ENCODE peak calls at places on chromosomes 2 and 18, in nine cellular contexts. M is stomach; Q is adrenal gland; B is IMR-90; G is fibroblast of lung; A is HCT116; E is GM23248; S is transverse colon; C is CD8-positive, alpha-beta T cell. W is an unnamed sample. For H3K27me3, the result is how much of the 10 kb centered on the place peaks cover.

GRCh38 chr2:37809525-37809924 is 115.6 kb upstream of the RMDN2 start:
- DNase-seq in M (peak), Q (peak), B (peak), G (peak), A (peak), E (peak), S (peak), C (no peak), W (no peak)

GRCh38 chr18:77550625-77551024 is 301.0 kb downstream of the GALR1 start:
- DNase-seq in M (no peak), Q (no peak), B (no peak), G (no peak), A (no peak), E (no peak), S (no peak), C (no peak), W (no peak)

GRCh38 chr2:160783481-160783880 is 289.9 kb upstream of the RBMS1 start:
- DNase-seq in M (no peak), Q (no peak), B (peak), G (peak), A (no peak), E (peak), S (no peak), C (no peak), W (no peak)

GRCh38 chr2:199160677-199161465 is 296.9 kb downstream of the SATB2 start:
- DNase-seq in M (no peak), Q (peak), B (peak), G (peak), A (no peak), E (peak), S (no peak), C (no peak), W (no peak)

GRCh38 chr2:99727199-99727598 is 237.4 kb upstream of the REV1 start:
- DNase-seq in M (no peak), Q (no peak), B (peak), G (peak), A (no peak), E (no peak), S (no peak), C (no peak), W (no peak)

GRCh38 chr2:48250943-48251342 is 279.0 kb upstream of the STON1 start:
- DNase-seq in M (no peak), Q (peak), B (peak), G (peak), A (no peak), E (peak), S (no peak), C (no peak), W (no peak)

GRCh38 chr2:64405476-64406406 is 48.2 kb upstream of the LGALSL start:
- DNase-seq in M (no peak), Q (peak), B (peak), G (peak), A (no peak), E (peak), S (peak), C (no peak), W (no peak)

GRCh38 chr2:43326116-43326825 is 99.9 kb upstream of the ZFP36L2 start:
- DNase-seq in M (no peak), Q (no peak), B (no peak), G (no peak), A (no peak), E (no peak), S (no peak), C (no peak), W (no peak)

DNA sequence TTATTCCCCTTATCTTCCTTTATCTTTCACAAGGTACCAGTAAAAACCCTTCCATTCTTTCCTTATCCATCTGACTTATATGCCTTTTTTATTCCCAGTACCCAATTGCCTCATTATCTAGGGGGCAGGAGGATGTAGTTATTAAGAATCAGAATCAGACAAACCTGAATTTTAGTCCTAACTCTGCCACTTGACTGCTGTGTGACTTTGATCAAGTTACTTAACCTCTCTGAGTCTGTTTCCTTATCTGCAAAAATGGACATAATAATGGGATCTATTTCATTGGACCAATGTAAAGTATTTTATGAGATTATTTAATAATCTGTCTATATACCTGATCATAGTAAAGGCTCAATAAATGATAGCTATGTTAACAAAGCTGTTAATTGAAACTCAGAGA is 59.6 kb upstream of the SIX3 start:
- DNase-seq in M (no peak), Q (no peak), B (no peak), G (no peak), A (no peak), E (no peak), S (no peak), C (no peak), W (no peak)
- H3K27me3 ChIP-seq in M (half or more), Q (under half), B (under half), G (under half), A (under half), E (half or more), S (under half), C (under half), W (under half)

GRCh38 chr2:206433201-206433600 is 10.1 kb upstream of the ADAM23 start:
- DNase-seq in M (no peak), Q (no peak), B (no peak), G (no peak), A (no peak), E (no peak), S (no peak), C (no peak), W (no peak)

GRCh38 chr2:206431439-206431838 is 11.9 kb upstream of the ADAM23 start:
- DNase-seq in M (no peak), Q (no peak), B (no peak), G (no peak), A (no peak), E (no peak), S (no peak), C (no peak), W (no peak)

GRCh38 chr2:206435738-206436137 is 7.6 kb upstream of the ADAM23 start:
- DNase-seq in M (no peak), Q (peak), B (no peak), G (peak), A (no peak), E (peak), S (no peak), C (no peak), W (no peak)

GRCh38 chr2:206432432-206433082 is 10.8 kb upstream of the ADAM23 start:
- DNase-seq in M (no peak), Q (no peak), B (no peak), G (no peak), A (no peak), E (no peak), S (no peak), C (no peak), W (no peak)

GRCh38 chr2:206433686-206434085 is 9.6 kb upstream of the ADAM23 start:
- DNase-seq in M (no peak), Q (no peak), B (no peak), G (no peak), A (no peak), E (no peak), S (no peak), C (no peak), W (no peak)
- H3K27me3 ChIP-seq in M (under half), Q (under half), B (under half), G (under half), A (under half), E (under half), S (under half), C (under half), W (under half)

DNA sequence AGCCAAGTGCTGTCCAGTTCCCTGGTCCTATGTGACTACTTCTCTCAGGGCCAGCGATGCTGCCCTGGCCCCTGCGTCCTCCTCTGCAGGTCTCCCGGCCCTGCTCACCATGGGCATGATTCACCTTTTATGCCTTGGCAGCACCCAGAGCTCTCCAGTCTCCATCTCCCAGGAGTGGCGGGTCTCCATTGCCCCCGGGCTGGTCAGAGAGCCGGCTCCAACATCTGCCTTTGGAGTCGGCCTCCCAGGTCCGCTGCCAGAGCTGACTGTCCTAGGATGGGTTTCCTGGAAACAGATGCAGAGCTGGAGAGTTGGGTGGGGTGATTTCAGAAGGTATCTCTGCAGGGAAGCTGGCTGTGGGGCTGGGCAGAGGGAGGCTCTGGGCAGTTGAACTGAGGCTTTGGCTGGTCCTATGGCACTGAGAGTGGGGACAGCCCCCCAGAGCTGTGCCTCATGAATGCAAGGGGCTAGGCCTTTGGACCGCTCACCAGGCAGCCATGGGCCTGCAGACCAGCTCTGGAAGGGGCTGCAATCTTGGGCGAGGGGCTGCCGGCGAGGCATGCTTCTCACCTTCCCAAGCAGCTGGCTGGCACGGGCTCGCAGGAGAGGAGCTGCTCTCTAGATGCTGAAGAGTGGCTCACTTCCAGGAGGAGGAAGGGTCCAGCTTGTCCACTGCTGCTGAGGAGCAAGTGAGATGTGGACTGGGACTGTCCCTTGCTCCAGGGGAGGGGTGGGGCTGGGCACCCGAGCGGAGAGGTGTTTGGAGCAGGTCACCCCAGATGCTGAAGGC is 59.8 kb upstream of the HS6ST1 start:
- DNase-seq in M (peak), Q (no peak), B (no peak), G (no peak), A (no peak), E (no peak), S (peak), C (no peak), W (no peak)
- H3K27me3 ChIP-seq in M (under half), Q (under half), B (under half), G (under half), A (under half), E (under half), S (under half), C (under half), W (under half)

GRCh38 chr2:109009920-109010610 is 21.0 kb upstream of the EDAR start:
- DNase-seq in M (no peak), Q (no peak), B (peak), G (no peak), A (no peak), E (peak), S (no peak), C (no peak), W (no peak)

GRCh38 chr2:109017017-109017416 is 28.0 kb upstream of the EDAR start:
- DNase-seq in M (no peak), Q (no peak), B (no peak), G (no peak), A (no peak), E (no peak), S (no peak), C (no peak), W (no peak)

GRCh38 chr2:109016376-109016775 is 27.4 kb upstream of the EDAR start:
- DNase-seq in M (no peak), Q (no peak), B (no peak), G (no peak), A (no peak), E (no peak), S (no peak), C (no peak), W (no peak)

GRCh38 chr2:109014476-109014875 is 25.5 kb upstream of the EDAR start:
- DNase-seq in M (no peak), Q (no peak), B (no peak), G (no peak), A (no peak), E (no peak), S (no peak), C (no peak), W (no peak)

DNA sequence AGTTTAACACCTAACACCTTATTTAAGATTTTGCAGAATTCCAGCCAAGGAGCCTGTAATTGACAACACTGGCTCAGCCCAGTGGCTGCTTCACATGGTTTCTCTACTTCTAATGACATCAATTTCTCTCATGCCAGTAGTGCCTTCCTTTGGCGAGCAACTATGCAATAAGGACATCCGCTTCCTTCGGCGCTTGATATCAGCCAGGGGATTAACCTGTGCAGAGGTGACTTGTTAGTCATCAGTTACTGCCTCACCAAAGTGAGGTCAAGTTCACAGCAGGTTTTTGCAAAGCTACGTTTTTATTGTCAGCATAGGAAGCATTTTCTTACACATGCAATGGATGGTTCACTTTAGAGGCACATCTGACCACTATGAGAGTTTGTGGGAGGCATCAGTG is 24.0 kb upstream of the EDAR start:
- DNase-seq in M (no peak), Q (no peak), B (no peak), G (no peak), A (no peak), E (no peak), S (peak), C (no peak), W (no peak)
- H3K27me3 ChIP-seq in M (under half), Q (under half), B (under half), G (under half), A (under half), E (under half), S (under half), C (under half), W (under half)

W was measured in CD4-positive, alpha-beta T cell.